ENCODE peak calls at places on chromosomes 5 and 9, in eight cellular contexts. W is lower leg skin, F is HFFc6, I is breast epithelium, Q is heart right ventricle, E is GM23338, V is astrocyte of the cerebellum, T is psoas muscle. A is an unnamed sample.

GRCh38 chr5:145834917-145835838 is at the start of gene PRELID2:
- DNase-seq in V (peak), E (peak), T (peak), Q (peak), W (peak), F (peak), I (peak), A (peak)

GRCh38 chr9:135196474-135196873 is 109.0 kb downstream of the OLFM1 start:
- DNase-seq in W (no peak), V (no peak), I (no peak), F (no peak), T (no peak), Q (no peak), E (no peak), A (no peak)

GRCh38 chr5:18420711-18421110 is 786.5 kb downstream of the TAF11L14 start:
- DNase-seq in F (no peak), V (no peak), Q (no peak), W (no peak), E (no peak), I (no peak), T (no peak), A (no peak)

GRCh38 chr5:127580731-127581130 is 63.3 kb downstream of the PRRC1 start:
- DNase-seq in V (no peak), W (no peak), T (no peak), E (no peak), I (no peak), Q (no peak), F (no peak), A (no peak)

GRCh38 chr9:97895695-97896332 is 26.5 kb downstream of the TRMO start:
- DNase-seq in Q (no peak), F (peak), T (no peak), V (no peak), W (no peak), E (peak), I (no peak), A (no peak)

GRCh38 chr9:35385042-35385441 is 104.9 kb upstream of the RUSC2 start:
- DNase-seq in T (no peak), V (peak), F (peak), I (no peak), Q (no peak), E (peak), W (no peak), A (peak)

GRCh38 chr5:120436996-120437395 is 27.1 kb upstream of the PRR16 start:
- DNase-seq in I (no peak), Q (no peak), F (peak), T (no peak), W (no peak), V (peak), E (no peak), A (peak)

GRCh38 chr9:105187781-105188180 is 56.7 kb upstream of the SLC44A1 start:
- DNase-seq in E (no peak), W (no peak), F (peak), Q (no peak), T (no peak), V (peak), I (no peak), A (peak)

GRCh38 chr9:104895572-104895971 is 32.4 kb downstream of the ABCA1 start:
- DNase-seq in W (no peak), F (peak), I (no peak), Q (no peak), T (no peak), E (no peak), V (peak), A (peak)

GRCh38 chr5:3035452-3035851 is 284.0 kb upstream of the IRX2 start:
- DNase-seq in T (no peak), I (no peak), F (no peak), Q (no peak), W (no peak), V (no peak), E (no peak), A (no peak)

GRCh38 chr5:64691333-64691732 is 1.0 kb downstream of the SHISAL2B start:
- DNase-seq in W (no peak), T (no peak), V (no peak), E (peak), F (no peak), I (no peak), Q (no peak), A (no peak)

GRCh38 chr5:120082316-120083068 is 381.6 kb upstream of the PRR16 start:
- DNase-seq in Q (no peak), V (no peak), T (no peak), F (no peak), W (no peak), I (no peak), E (no peak), A (no peak)

GRCh38 chr9:124505006-124505900 is 1.9 kb downstream of the NR5A1 start:
- DNase-seq in E (peak), Q (no peak), I (no peak), T (peak), W (no peak), V (no peak), F (no peak), A (no peak)
- TF ChIP-seq CTCF in E (peak), Q (no peak), I (no peak), T (no peak), W (no peak), V (no peak), F (no peak), A (no peak)

GRCh38 chr5:177489119-177489716 is 8.2 kb downstream of the PDLIM7 start:
- DNase-seq in E (peak), I (no peak), Q (no peak), W (no peak), T (no peak), V (no peak), F (no peak), A (no peak)
- TF ChIP-seq CTCF in E (peak), I (no peak), Q (no peak), W (no peak), T (no peak), V (no peak), F (peak), A (peak)

DNA sequence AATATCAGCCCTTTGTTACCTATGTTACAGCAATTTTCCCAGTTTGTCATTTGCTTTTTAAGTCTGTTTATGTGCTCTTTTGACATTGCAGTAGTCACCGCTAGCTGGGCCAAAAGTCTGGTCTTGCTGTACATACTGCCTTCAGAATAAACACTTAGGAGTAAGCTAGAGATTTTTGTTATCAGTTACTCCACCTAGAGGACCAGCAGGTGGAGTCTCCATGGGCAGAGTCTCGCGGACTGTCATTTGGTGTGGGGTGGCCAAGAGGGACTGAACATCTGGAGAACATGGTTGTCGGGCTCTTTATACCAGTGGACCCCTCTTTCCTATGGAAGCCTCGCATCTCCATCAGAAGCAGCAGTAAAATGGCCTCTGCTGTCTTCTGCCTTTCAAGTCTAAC is 10.8 kb upstream of the MGAT1 start:
- DNase-seq in F (no peak), W (no peak), V (no peak), T (no peak), E (no peak), I (no peak), Q (no peak), A (no peak)
- TF ChIP-seq CTCF in F (peak), W (no peak), V (no peak), T (no peak), E (no peak), I (no peak), Q (peak), A (no peak)

DNA sequence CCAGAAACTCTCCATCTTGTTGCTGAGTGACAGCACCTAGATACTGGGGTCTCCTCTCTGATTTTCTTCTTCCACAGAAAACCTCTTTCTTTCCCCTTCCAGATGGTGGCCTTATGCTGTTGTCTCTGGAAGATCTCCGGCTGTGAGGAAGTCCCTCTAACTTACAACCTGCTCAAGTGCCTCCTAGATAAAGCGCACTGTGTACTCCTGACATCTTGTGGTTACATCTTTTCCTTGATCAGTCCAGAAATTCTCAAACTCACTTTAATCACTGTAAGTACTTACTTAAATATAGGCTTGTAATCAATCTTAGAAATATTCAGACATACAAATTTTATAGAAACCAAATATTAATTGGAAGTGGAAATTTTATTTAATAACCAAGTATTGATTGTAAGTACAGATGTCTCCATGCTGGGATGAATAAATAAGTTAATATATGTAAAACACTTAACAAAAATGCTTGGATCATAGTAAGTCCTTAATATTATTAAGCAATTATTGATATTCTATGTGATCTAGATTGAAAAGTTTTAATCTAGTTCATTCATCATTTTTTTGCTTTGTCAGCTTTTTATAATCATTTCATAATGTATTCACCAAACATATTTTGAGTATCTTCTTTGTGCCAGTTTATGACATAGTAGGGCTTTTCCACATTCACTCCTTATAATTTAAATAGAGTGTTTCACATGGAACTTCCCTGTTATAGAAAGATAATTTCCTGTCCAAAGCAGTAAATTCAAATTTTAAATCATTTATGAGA is 1381.4 kb upstream of the CDH6 start:
- DNase-seq in V (no peak), Q (no peak), W (no peak), I (no peak), E (peak), F (no peak), T (no peak), A (no peak)
- TF ChIP-seq CTCF in V (no peak), Q (no peak), W (no peak), I (no peak), E (peak), F (no peak), T (no peak), A (no peak)

A was measured in astrocyte of the spinal cord.